ENCODE peak calls at places on chromosomes 7 and 10, in four cellular contexts. A is SK-N-SH, Z is astrocyte, P is mesenchymal stem cell. L is an unnamed sample.

GRCh38 chr10:126011995-126012394 is 115.6 kb downstream of the FANK1 start:
- DNase-seq in A (no peak), Z (no peak), P (no peak), L (no peak)

GRCh38 chr10:78065616-78066410 is 32.1 kb downstream of the RPS24 start:
- DNase-seq in A (no peak), Z (no peak), P (no peak), L (peak; percentile 73)

GRCh38 chr10:4470231-4470840 is 355.7 kb upstream of the AKR1E2 start:
- DNase-seq in A (no peak), Z (peak; percentile 92), P (peak; percentile 49), L (peak; percentile 51)

GRCh38 chr10:131273476-131273875 is 38.0 kb downstream of the TCERG1L start:
- DNase-seq in A (no peak), Z (no peak), P (no peak), L (no peak)

GRCh38 chr10:131726460-131726861 is 174.3 kb upstream of the PPP2R2D start:
- DNase-seq in A (peak; percentile 87), Z (no peak), P (no peak), L (no peak)

GRCh38 chr10:115141254-115141653 is 48.1 kb downstream of the ATRNL1 start:
- DNase-seq in A (peak; percentile 4), Z (peak; percentile 1), P (peak; percentile 36), L (no peak)

GRCh38 chr10:44650576-44651394 is 260.4 kb upstream of the TMEM72 start:
- DNase-seq in A (no peak), Z (peak; percentile 17), P (no peak), L (no peak)

GRCh38 chr10:118033905-118034304 is 12.8 kb downstream of the RAB11FIP2 start:
- DNase-seq in A (peak; percentile 25), Z (no peak), P (peak; percentile 81), L (no peak)

GRCh38 chr10:117224881-117225280 is 16.0 kb upstream of the SLC18A2 start:
- DNase-seq in A (no peak), Z (no peak), P (no peak), L (no peak)

GRCh38 chr7:126937196-126937595 is 315.5 kb downstream of the GRM8 start:
- DNase-seq in A (no peak), Z (no peak), P (no peak), L (peak; percentile 37)

GRCh38 chr10:120614685-120615084 is 157.7 kb downstream of the PLPP4 start:
- DNase-seq in A (no peak), Z (peak; percentile 20), P (no peak), L (peak; percentile 22)

GRCh38 chr10:3773465-3774017 is 11.5 kb downstream of the KLF6 start:
- DNase-seq in A (no peak), Z (peak; percentile 31), P (peak; percentile 90), L (no peak)

GRCh38 chr10:113612154-113612553 is 51.7 kb downstream of the NRAP start:
- DNase-seq in A (no peak), Z (no peak), P (no peak), L (no peak)

GRCh38 chr10:23158370-23158769 is 33.7 kb upstream of the PTF1A start:
- DNase-seq in A (peak; percentile 85), Z (peak; percentile 30), P (peak; percentile 65), L (peak; percentile 64)

GRCh38 chr7:117707080-117707479 is 166.2 kb downstream of the CTTNBP2 start:
- DNase-seq in A (no peak), Z (no peak), P (no peak), L (no peak)

GRCh38 chr10:119278126-119278701 is 70.8 kb downstream of the GRK5 start:
- DNase-seq in A (no peak), Z (no peak), P (no peak), L (no peak)

GRCh38 chr7:148964510-148965267 is 63.6 kb downstream of the PDIA4 start:
- DNase-seq in A (no peak), Z (no peak), P (no peak), L (no peak)

GRCh38 chr7:75928600-75928939 is 13.6 kb downstream of the POR start:
- DNase-seq in A (no peak), Z (no peak), P (no peak), L (no peak)

GRCh38 chr7:3552499-3552898 is 251.4 kb downstream of the SDK1 start:
- DNase-seq in A (no peak), Z (peak; percentile 70), P (no peak), L (no peak)

DNA sequence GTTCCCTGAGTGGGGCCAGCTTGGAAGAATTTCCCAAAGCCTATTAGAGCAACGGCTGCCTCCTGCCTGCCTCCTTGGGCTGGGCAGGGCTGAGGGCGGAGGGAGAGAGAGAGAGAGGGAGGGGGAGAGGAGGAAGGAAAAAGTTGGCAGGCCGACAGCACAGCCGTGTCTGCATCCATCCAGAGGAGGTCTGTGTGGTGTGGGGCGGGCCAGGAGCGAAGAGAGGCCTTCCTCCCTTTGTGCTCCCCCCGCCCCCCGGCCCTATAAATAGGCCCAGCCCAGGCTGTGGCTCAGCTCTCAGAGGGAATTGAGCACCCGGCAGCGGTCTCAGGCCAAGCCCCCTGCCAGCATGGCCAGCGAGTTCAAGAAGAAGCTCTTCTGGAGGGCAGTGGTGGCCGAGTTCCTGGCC is at the start of gene AQP1:
- DNase-seq in A (peak; percentile 67), Z (peak; percentile 40), P (peak; percentile 25), L (no peak)
- H3K4me1 ChIP-seq in A (peaks cover 79% of the 10 kb centered on the region), Z (peaks cover 15% of the 10 kb centered on the region), P (peaks cover 56% of the 10 kb centered on the region), L (peaks cover 19% of the 10 kb centered on the region)

GRCh38 chr7:112282476-112283188 is 76.1 kb downstream of the ZNF277 start:
- DNase-seq in A (no peak), Z (no peak), P (no peak), L (peak; percentile 31)
- H2AFZ ChIP-seq in A (no peak overlapping the region), Z (no peak overlapping the region), P (no peak overlapping the region), L (no peak overlapping the region)

GRCh38 chr7:82376739-82377138 is 66.8 kb downstream of the CACNA2D1 start:
- DNase-seq in A (no peak), Z (no peak), P (no peak), L (no peak)
- H3K9ac ChIP-seq in A (no peak overlapping the region), Z (no peak overlapping the region), P (no peak overlapping the region), L (no peak overlapping the region)

DNA sequence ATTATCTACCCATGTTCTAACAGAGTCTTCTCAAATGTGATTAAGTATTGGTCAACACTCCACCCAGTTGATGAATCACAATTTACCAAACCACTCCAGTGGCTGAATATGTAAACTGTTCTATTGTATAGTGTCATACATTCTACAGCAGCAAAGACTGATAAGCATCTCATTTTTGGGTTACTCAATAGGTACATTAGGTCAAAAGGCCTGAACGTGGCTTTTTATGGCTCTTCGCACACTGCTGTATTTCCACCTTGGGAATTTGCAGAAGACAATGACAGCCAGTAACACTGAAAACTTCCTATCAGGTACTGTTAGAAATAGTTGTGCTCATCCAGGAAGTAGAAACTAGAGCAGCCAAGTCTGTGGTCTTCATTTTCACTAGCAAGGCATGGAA is 166.9 kb downstream of the GLI3 start:
- DNase-seq in A (no peak), Z (peak; percentile 51), P (peak; percentile 78), L (peak; percentile 92)
- H3K4me1 ChIP-seq in A (no peaks in the 10 kb centered on the region), Z (peaks cover 11% of the 10 kb centered on the region), P (peaks cover 1% of the 10 kb centered on the region), L (peaks cover 25% of the 10 kb centered on the region)

GRCh38 chr7:90006988-90007387 is 147.3 kb upstream of the STEAP1 start:
- DNase-seq in A (no peak), Z (no peak), P (no peak), L (no peak)
- H2AFZ ChIP-seq in A (no peak overlapping the region), Z (no peak overlapping the region), P (no peak overlapping the region), L (no peak overlapping the region)

GRCh38 chr10:102658802-102659201 is 14.5 kb downstream of the TRIM8 start:
- DNase-seq in A (no peak), Z (no peak), P (no peak), L (no peak)
- H3K9ac ChIP-seq in A (no peak overlapping the region), Z (no peak overlapping the region), P (no peak overlapping the region), L (no peak overlapping the region)

L was measured in PC-3.